ENCODE peak calls at places on chromosomes 3 and 15, in eight cellular contexts. P is transverse colon, N is HCT116, Q is stomach, W is spleen, A is esophagus muscularis mucosa, Z is Panc1, T is endothelial cell of umbilical vein. Y is an unnamed sample.

GRCh38 chr3:25281041-25281842 is 146.8 kb upstream of the RARB start:
- DNase-seq in P (no peak), N (no peak), Q (no peak), W (no peak), A (peak), Z (no peak), T (no peak), Y (no peak)

GRCh38 chr3:120227710-120228347 is 57.2 kb downstream of the GPR156 start:
- DNase-seq in P (no peak), N (no peak), Q (no peak), W (no peak), A (no peak), Z (no peak), T (no peak), Y (no peak)

GRCh38 chr3:184050217-184050847 is 2.5 kb upstream of the HTR3C start:
- DNase-seq in P (peak), N (no peak), Q (peak), W (no peak), A (no peak), Z (no peak), T (no peak), Y (no peak)

GRCh38 chr3:31567036-31567435 is 34.3 kb downstream of the STT3B start:
- DNase-seq in P (no peak), N (no peak), Q (no peak), W (no peak), A (no peak), Z (no peak), T (no peak), Y (no peak)

GRCh38 chr15:28169361-28169760 is 70.2 kb upstream of the OCA2 start:
- DNase-seq in P (no peak), N (no peak), Q (no peak), W (no peak), A (no peak), Z (no peak), T (no peak), Y (no peak)

GRCh38 chr15:92878593-92879053 is 21.5 kb upstream of the CHD2 start:
- DNase-seq in P (no peak), N (no peak), Q (no peak), W (no peak), A (no peak), Z (no peak), T (no peak), Y (no peak)

GRCh38 chr3:88469216-88469615 is 319.5 kb downstream of the C3orf38 start:
- DNase-seq in P (no peak), N (no peak), Q (no peak), W (no peak), A (no peak), Z (no peak), T (no peak), Y (no peak)

GRCh38 chr15:58962136-58962535 is 25.3 kb upstream of the RNF111 start:
- DNase-seq in P (no peak), N (no peak), Q (no peak), W (no peak), A (no peak), Z (no peak), T (no peak), Y (no peak)

GRCh38 chr3:56355570-56356185 is 112.6 kb downstream of the ERC2 start:
- DNase-seq in P (no peak), N (no peak), Q (no peak), W (no peak), A (no peak), Z (no peak), T (peak), Y (no peak)

GRCh38 chr15:63060699-63061098 is 18.2 kb downstream of the TPM1 start:
- DNase-seq in P (no peak), N (no peak), Q (no peak), W (no peak), A (no peak), Z (no peak), T (no peak), Y (no peak)

GRCh38 chr3:150773616-150774192 is 10.7 kb upstream of the SIAH2 start:
- DNase-seq in P (no peak), N (no peak), Q (no peak), W (no peak), A (no peak), Z (no peak), T (no peak), Y (peak)

GRCh38 chr3:46565607-46566039 is 479 bp downstream of the LRRC2 start:
- DNase-seq in P (no peak), N (no peak), Q (no peak), W (no peak), A (no peak), Z (no peak), T (peak), Y (no peak)

GRCh38 chr3:194065119-194065392 is 70.9 kb upstream of the HES1 start:
- DNase-seq in P (no peak), N (no peak), Q (no peak), W (no peak), A (no peak), Z (no peak), T (no peak), Y (no peak)

GRCh38 chr3:9768376-9768775 is 1.4 kb downstream of the CAMK1 start:
- DNase-seq in P (no peak), N (no peak), Q (no peak), W (no peak), A (no peak), Z (no peak), T (no peak), Y (no peak)

GRCh38 chr3:9770276-9770812 is 597 bp upstream of the CAMK1 start:
- DNase-seq in P (peak), N (no peak), Q (peak), W (no peak), A (peak), Z (no peak), T (no peak), Y (peak)

GRCh38 chr3:9769012-9769411 is 735 bp downstream of the CAMK1 start:
- DNase-seq in P (no peak), N (no peak), Q (no peak), W (no peak), A (no peak), Z (no peak), T (no peak), Y (no peak)

GRCh38 chr3:9767418-9767817 is 2.3 kb downstream of the CAMK1 start:
- DNase-seq in P (no peak), N (no peak), Q (no peak), W (no peak), A (no peak), Z (no peak), T (no peak), Y (no peak)

DNA sequence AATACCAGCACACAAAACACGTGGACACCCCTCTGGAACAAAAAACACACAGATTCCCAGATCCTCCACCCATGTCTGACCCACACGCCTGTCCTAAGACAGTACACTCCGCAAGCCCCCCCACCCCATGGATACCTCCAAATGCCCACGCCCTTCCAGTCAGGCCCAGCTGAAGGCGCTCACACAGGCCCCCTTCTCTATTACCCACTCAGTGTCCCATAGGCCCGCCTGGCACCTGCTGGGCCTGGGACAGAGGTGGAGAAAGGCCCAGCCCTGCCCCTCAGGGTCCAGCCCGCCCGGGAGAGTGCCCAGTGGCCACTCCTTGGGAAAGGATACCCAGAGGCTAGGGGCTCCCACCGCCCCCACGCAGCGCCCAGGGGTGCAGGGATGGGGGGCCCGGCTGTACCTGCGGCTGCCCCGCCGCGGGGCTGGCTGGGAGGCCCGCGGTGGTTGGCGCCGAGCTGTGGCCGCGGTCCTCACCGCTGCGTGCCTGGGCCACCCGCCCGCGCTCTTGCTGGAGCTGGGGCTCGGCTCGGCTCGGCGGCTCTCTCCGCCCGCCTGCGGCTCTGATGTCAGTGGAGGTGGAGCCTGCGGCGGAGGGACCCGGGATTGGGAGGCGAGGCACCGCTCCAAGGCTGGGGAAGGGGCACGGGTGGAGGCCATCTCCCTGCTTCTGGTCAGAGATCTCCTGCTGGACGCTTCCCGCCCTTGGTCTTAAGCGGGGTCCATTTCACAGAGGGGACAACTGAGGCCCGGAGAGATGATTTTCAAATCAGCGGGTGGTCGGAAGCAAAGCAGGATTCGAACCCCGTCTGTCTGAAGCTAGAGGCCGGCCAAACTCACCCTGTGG is at the start of gene CAMK1:
- DNase-seq in P (peak), N (no peak), Q (peak), W (peak), A (no peak), Z (no peak), T (peak), Y (peak)
- TF ChIP-seq POLR2AphosphoS5 in P (peak), N (peak), Q (peak), W (peak), A (peak), Z (peak), T (peak), Y (no peak)

GRCh38 chr3:57958642-57959406 is 49.4 kb upstream of the FLNB start:
- DNase-seq in P (peak), N (no peak), Q (no peak), W (no peak), A (no peak), Z (no peak), T (peak), Y (no peak)
- H3K4me3 ChIP-seq in P (no peak), N (no peak), Q (no peak), W (no peak), A (peak), Z (no peak), T (no peak), Y (peak)

DNA sequence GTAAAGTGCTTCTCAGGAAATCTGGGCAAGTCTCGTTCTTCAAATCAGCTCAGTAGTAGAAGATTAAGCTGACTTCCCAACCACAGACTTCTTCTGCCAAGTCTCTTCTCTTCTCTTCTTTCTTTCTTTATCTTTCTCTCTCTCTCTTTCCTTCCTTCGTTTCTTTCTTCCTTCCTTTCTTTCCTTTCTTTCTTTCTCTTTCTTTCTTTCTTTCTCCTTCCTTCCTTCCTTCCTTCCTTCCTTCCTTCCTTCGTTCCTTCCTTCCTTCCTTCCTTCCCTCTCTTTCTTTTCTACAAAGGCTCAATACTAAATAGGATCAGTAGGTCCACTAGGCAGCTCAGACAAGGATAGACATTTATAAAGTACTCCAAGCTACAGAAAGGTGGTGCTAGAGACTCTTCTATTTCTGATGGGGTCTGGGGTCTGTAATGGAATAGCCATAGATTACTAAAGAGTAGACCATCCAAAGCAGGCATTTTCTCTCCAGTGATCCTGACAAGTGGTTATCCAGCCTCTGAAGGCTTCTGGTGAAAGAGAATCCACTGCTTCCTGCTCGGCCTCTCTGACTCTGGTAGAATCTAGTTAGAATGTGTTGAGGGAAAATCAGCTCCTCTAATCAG is 100.8 kb downstream of the TPRG1 start:
- DNase-seq in P (no peak), N (no peak), Q (no peak), W (no peak), A (no peak), Z (no peak), T (no peak), Y (no peak)
- TF ChIP-seq CTCF in P (peak), N (peak), Q (no peak), W (no peak), A (no peak), Z (peak), T (no peak), Y (no peak)

GRCh38 chr3:58638586-58638985 is 28.0 kb downstream of the FAM3D start:
- DNase-seq in P (no peak), N (no peak), Q (no peak), W (no peak), A (no peak), Z (no peak), T (no peak), Y (no peak)

GRCh38 chr3:58639001-58639400 is 27.6 kb downstream of the FAM3D start:
- DNase-seq in P (no peak), N (no peak), Q (no peak), W (no peak), A (no peak), Z (no peak), T (peak), Y (no peak)

GRCh38 chr3:58637509-58637908 is 29.1 kb downstream of the FAM3D start:
- DNase-seq in P (no peak), N (no peak), Q (no peak), W (no peak), A (no peak), Z (no peak), T (no peak), Y (no peak)

GRCh38 chr3:58640700-58641372 is 25.7 kb downstream of the FAM3D start:
- DNase-seq in P (peak), N (peak), Q (peak), W (peak), A (no peak), Z (peak), T (peak), Y (peak)

DNA sequence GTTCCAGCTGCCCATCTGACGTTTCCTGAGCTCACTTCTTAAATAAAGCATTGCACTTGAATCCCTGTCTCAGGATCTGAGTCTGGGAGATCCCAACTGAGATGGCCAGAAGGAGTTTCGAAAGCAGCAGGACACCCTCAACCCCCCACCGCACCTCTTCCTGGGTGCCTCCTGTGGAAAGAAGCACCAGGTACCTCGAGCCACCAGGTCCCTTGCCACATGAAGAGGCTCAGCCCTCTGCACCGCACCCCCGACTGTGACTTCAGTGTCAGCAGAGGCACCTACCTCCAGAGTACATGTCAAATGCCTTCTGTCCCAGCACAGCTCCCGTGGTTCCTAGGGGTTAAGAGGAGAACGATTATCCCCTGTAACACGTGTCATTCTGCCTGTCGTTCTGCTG is 26.7 kb downstream of the FAM3D start:
- DNase-seq in P (no peak), N (no peak), Q (no peak), W (no peak), A (no peak), Z (no peak), T (no peak), Y (no peak)
- TF ChIP-seq POLR2AphosphoS5 in P (no peak), N (no peak), Q (no peak), W (no peak), A (no peak), Z (no peak), T (no peak), Y (no peak)

GRCh38 chr15:48175126-48175525 is 3.0 kb downstream of the MYEF2 start:
- DNase-seq in P (no peak), N (no peak), Q (no peak), W (no peak), A (no peak), Z (no peak), T (no peak), Y (no peak)
- H3K4me3 ChIP-seq in P (no peak), N (no peak), Q (no peak), W (no peak), A (no peak), Z (no peak), T (no peak), Y (no peak)